ENCODE peak calls at places on chromosomes 2 and 18, in six cellular contexts. One of them, this sample, is unnamed.

GRCh38 chr2:176552456-176553135 is 283.4 kb downstream of the MTX2 start:
- DNase-seq in HFF-Myc: no peak
- DNase-seq in colonic mucosa: no peak
- DNase-seq in PC-9: no peak
- DNase-seq in GM12878: no peak
- DNase-seq in kidney: no peak
- DNase-seq in this sample: no peak

GRCh38 chr2:221517362-221518121 is 54.6 kb downstream of the EPHA4 start:
- DNase-seq in HFF-Myc: peak
- DNase-seq in colonic mucosa: peak
- DNase-seq in PC-9: peak
- DNase-seq in GM12878: peak
- DNase-seq in kidney: peak
- DNase-seq in this sample: peak

GRCh38 chr2:206031162-206031784 is 54.7 kb downstream of the INO80D start:
- DNase-seq in HFF-Myc: no peak
- DNase-seq in colonic mucosa: no peak
- DNase-seq in PC-9: no peak
- DNase-seq in GM12878: peak
- DNase-seq in kidney: no peak
- DNase-seq in this sample: no peak

GRCh38 chr18:37393221-37393828 is 172.3 kb downstream of the CELF4 start:
- DNase-seq in HFF-Myc: no peak
- DNase-seq in colonic mucosa: no peak
- DNase-seq in PC-9: no peak
- DNase-seq in GM12878: no peak
- DNase-seq in kidney: no peak
- DNase-seq in this sample: no peak

GRCh38 chr2:903223-903900 is 47.3 kb upstream of the SNTG2 start:
- DNase-seq in HFF-Myc: no peak
- DNase-seq in colonic mucosa: no peak
- DNase-seq in PC-9: no peak
- DNase-seq in GM12878: no peak
- DNase-seq in kidney: no peak
- DNase-seq in this sample: no peak

GRCh38 chr2:96151595-96152300 is 6.5 kb upstream of the DUSP2 start:
- DNase-seq in HFF-Myc: no peak
- DNase-seq in colonic mucosa: no peak
- DNase-seq in PC-9: no peak
- DNase-seq in GM12878: no peak
- DNase-seq in kidney: no peak
- DNase-seq in this sample: no peak

GRCh38 chr2:68774569-68775271 is 40.1 kb downstream of the ARHGAP25 start:
- DNase-seq in HFF-Myc: no peak
- DNase-seq in colonic mucosa: peak
- DNase-seq in PC-9: no peak
- DNase-seq in GM12878: peak
- DNase-seq in kidney: peak
- DNase-seq in this sample: peak

GRCh38 chr2:108813732-108814131 is 27.2 kb downstream of the CCDC138 start:
- DNase-seq in HFF-Myc: no peak
- DNase-seq in colonic mucosa: no peak
- DNase-seq in PC-9: no peak
- DNase-seq in GM12878: no peak
- DNase-seq in kidney: no peak
- DNase-seq in this sample: no peak

GRCh38 chr2:25377822-25378421 is 36.2 kb upstream of the DNMT3A start:
- DNase-seq in HFF-Myc: no peak
- DNase-seq in colonic mucosa: no peak
- DNase-seq in PC-9: no peak
- DNase-seq in GM12878: no peak
- DNase-seq in kidney: peak
- DNase-seq in this sample: peak

GRCh38 chr18:79779700-79780190 is 18.0 kb upstream of the KCNG2 start:
- DNase-seq in HFF-Myc: no peak
- DNase-seq in colonic mucosa: no peak
- DNase-seq in PC-9: no peak
- DNase-seq in GM12878: no peak
- DNase-seq in kidney: no peak
- DNase-seq in this sample: no peak

GRCh38 chr2:2097549-2097948 is 233.5 kb downstream of the MYT1L start:
- DNase-seq in HFF-Myc: no peak
- DNase-seq in colonic mucosa: no peak
- DNase-seq in PC-9: no peak
- DNase-seq in GM12878: no peak
- DNase-seq in kidney: no peak
- DNase-seq in this sample: no peak

GRCh38 chr2:610465-610864 is 66.7 kb downstream of the TMEM18 start:
- DNase-seq in HFF-Myc: no peak
- DNase-seq in colonic mucosa: no peak
- DNase-seq in PC-9: no peak
- DNase-seq in GM12878: no peak
- DNase-seq in kidney: no peak
- DNase-seq in this sample: no peak

GRCh38 chr2:239263231-239263936 is 137.4 kb downstream of the HDAC4 start:
- DNase-seq in HFF-Myc: no peak
- DNase-seq in colonic mucosa: no peak
- DNase-seq in PC-9: no peak
- DNase-seq in GM12878: no peak
- DNase-seq in kidney: peak
- DNase-seq in this sample: no peak

GRCh38 chr2:118509319-118510016 is 338.0 kb downstream of the EN1 start:
- DNase-seq in HFF-Myc: no peak
- DNase-seq in colonic mucosa: no peak
- DNase-seq in PC-9: no peak
- DNase-seq in GM12878: no peak
- DNase-seq in kidney: no peak
- DNase-seq in this sample: no peak

GRCh38 chr2:240909216-240909974 is 3.3 kb downstream of the CROCC2 start:
- DNase-seq in HFF-Myc: no peak
- DNase-seq in colonic mucosa: no peak
- DNase-seq in PC-9: no peak
- DNase-seq in GM12878: no peak
- DNase-seq in kidney: no peak
- DNase-seq in this sample: no peak

GRCh38 chr2:235996419-235996818 is 171.8 kb downstream of the GBX2 start:
- DNase-seq in HFF-Myc: no peak
- DNase-seq in colonic mucosa: no peak
- DNase-seq in PC-9: no peak
- DNase-seq in GM12878: no peak
- DNase-seq in kidney: no peak
- DNase-seq in this sample: no peak

GRCh38 chr18:57269756-57270534 is 82.4 kb upstream of the ST8SIA3 start:
- DNase-seq in HFF-Myc: no peak
- DNase-seq in colonic mucosa: no peak
- DNase-seq in PC-9: no peak
- DNase-seq in GM12878: no peak
- DNase-seq in kidney: no peak
- DNase-seq in this sample: no peak

GRCh38 chr2:127647242-127648190 is 1.6 kb downstream of the GPR17 start:
- DNase-seq in HFF-Myc: no peak
- DNase-seq in colonic mucosa: no peak
- DNase-seq in PC-9: no peak
- DNase-seq in GM12878: no peak
- DNase-seq in kidney: peak
- DNase-seq in this sample: peak

GRCh38 chr2:110804915-110805314 is 72.5 kb downstream of the ACOXL start:
- DNase-seq in HFF-Myc: no peak
- DNase-seq in colonic mucosa: no peak
- DNase-seq in PC-9: no peak
- DNase-seq in GM12878: peak
- DNase-seq in kidney: no peak
- DNase-seq in this sample: no peak

GRCh38 chr2:20608666-20609348 is 42.1 kb downstream of the HS1BP3 start:
- DNase-seq in HFF-Myc: no peak
- DNase-seq in colonic mucosa: no peak
- DNase-seq in PC-9: no peak
- DNase-seq in GM12878: no peak
- DNase-seq in kidney: no peak
- DNase-seq in this sample: peak

GRCh38 chr2:146189541-146189940 is 1655.3 kb upstream of the ACVR2A start:
- DNase-seq in HFF-Myc: no peak
- DNase-seq in colonic mucosa: no peak
- DNase-seq in PC-9: no peak
- DNase-seq in GM12878: no peak
- DNase-seq in kidney: no peak
- DNase-seq in this sample: no peak

GRCh38 chr2:165293439-165294420 is 54.5 kb downstream of the SCN2A start:
- DNase-seq in HFF-Myc: peak
- DNase-seq in colonic mucosa: peak
- DNase-seq in PC-9: peak
- DNase-seq in GM12878: peak
- DNase-seq in kidney: no peak
- DNase-seq in this sample: no peak

GRCh38 chr18:31373641-31374040 is 2.9 kb upstream of the DSG4 start:
- DNase-seq in HFF-Myc: no peak
- DNase-seq in colonic mucosa: no peak
- DNase-seq in PC-9: no peak
- DNase-seq in GM12878: no peak
- DNase-seq in kidney: no peak
- DNase-seq in this sample: no peak

GRCh38 chr2:171550613-171551012 is 28.3 kb downstream of the CYBRD1 start:
- DNase-seq in HFF-Myc: no peak
- DNase-seq in colonic mucosa: no peak
- DNase-seq in PC-9: no peak
- DNase-seq in GM12878: no peak
- DNase-seq in kidney: no peak
- DNase-seq in this sample: no peak

GRCh38 chr2:205411558-205411957 is 270.7 kb upstream of the NRP2 start:
- DNase-seq in HFF-Myc: no peak
- DNase-seq in colonic mucosa: peak
- DNase-seq in PC-9: no peak
- DNase-seq in GM12878: no peak
- DNase-seq in kidney: no peak
- DNase-seq in this sample: peak

GRCh38 chr18:73136134-73136533 is 268.3 kb upstream of the NETO1 start:
- DNase-seq in HFF-Myc: no peak
- DNase-seq in colonic mucosa: no peak
- DNase-seq in PC-9: peak
- DNase-seq in GM12878: no peak
- DNase-seq in kidney: no peak
- DNase-seq in this sample: no peak
- TF ChIP-seq CTCF in HFF-Myc: no peak
- TF ChIP-seq CTCF in colonic mucosa: no peak
- TF ChIP-seq CTCF in PC-9: peak
- TF ChIP-seq CTCF in GM12878: no peak
- TF ChIP-seq CTCF in kidney: no peak
- TF ChIP-seq CTCF in this sample: no peak

DNA sequence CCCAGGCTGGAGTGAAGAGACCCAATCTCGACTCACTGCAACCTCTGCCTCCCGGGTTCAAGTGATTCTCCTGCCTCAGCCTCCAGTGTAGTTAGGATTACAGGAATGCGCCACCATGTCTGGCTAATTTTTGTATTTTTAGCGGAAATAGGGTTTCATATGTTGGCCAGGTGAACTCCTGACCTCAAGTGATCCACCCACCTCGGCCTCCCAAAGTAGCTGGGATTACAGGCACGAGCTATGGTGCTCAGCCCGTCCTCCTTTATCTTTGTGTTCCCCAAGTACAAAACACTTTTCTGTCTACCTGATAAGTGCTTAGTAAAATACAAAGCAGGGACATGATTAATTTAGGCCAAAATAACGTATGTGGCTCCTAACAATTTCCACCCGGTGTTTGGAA is 91.2 kb upstream of the STK17B start:
- DNase-seq in HFF-Myc: no peak
- DNase-seq in colonic mucosa: no peak
- DNase-seq in PC-9: no peak
- DNase-seq in GM12878: no peak
- DNase-seq in kidney: no peak
- DNase-seq in this sample: no peak
- H3K4me3 ChIP-seq in HFF-Myc: no peak
- H3K4me3 ChIP-seq in colonic mucosa: no peak
- H3K4me3 ChIP-seq in PC-9: no peak
- H3K4me3 ChIP-seq in GM12878: peak
- H3K4me3 ChIP-seq in kidney: no peak
- H3K4me3 ChIP-seq in this sample: no peak

GRCh38 chr18:9951022-9951859 is 37.4 kb downstream of the VAPA start:
- DNase-seq in HFF-Myc: peak
- DNase-seq in colonic mucosa: no peak
- DNase-seq in PC-9: peak
- DNase-seq in GM12878: no peak
- DNase-seq in kidney: no peak
- DNase-seq in this sample: peak
- TF ChIP-seq CTCF in HFF-Myc: peak
- TF ChIP-seq CTCF in colonic mucosa: peak
- TF ChIP-seq CTCF in PC-9: peak
- TF ChIP-seq CTCF in GM12878: peak
- TF ChIP-seq CTCF in kidney: peak
- TF ChIP-seq CTCF in this sample: peak

GRCh38 chr18:9094307-9095226 is 7.9 kb upstream of the NDUFV2 start:
- DNase-seq in HFF-Myc: peak
- DNase-seq in colonic mucosa: no peak
- DNase-seq in PC-9: peak
- DNase-seq in GM12878: no peak
- DNase-seq in kidney: no peak
- DNase-seq in this sample: no peak

GRCh38 chr18:9096013-9096383 is 6.5 kb upstream of the NDUFV2 start:
- DNase-seq in HFF-Myc: no peak
- DNase-seq in colonic mucosa: no peak
- DNase-seq in PC-9: no peak
- DNase-seq in GM12878: no peak
- DNase-seq in kidney: no peak
- DNase-seq in this sample: no peak

GRCh38 chr18:9096698-9097097 is 5.8 kb upstream of the NDUFV2 start:
- DNase-seq in HFF-Myc: no peak
- DNase-seq in colonic mucosa: no peak
- DNase-seq in PC-9: no peak
- DNase-seq in GM12878: no peak
- DNase-seq in kidney: no peak
- DNase-seq in this sample: no peak

GRCh38 chr18:9097349-9097748 is 5.2 kb upstream of the NDUFV2 start:
- DNase-seq in HFF-Myc: no peak
- DNase-seq in colonic mucosa: no peak
- DNase-seq in PC-9: no peak
- DNase-seq in GM12878: no peak
- DNase-seq in kidney: no peak
- DNase-seq in this sample: no peak

DNA sequence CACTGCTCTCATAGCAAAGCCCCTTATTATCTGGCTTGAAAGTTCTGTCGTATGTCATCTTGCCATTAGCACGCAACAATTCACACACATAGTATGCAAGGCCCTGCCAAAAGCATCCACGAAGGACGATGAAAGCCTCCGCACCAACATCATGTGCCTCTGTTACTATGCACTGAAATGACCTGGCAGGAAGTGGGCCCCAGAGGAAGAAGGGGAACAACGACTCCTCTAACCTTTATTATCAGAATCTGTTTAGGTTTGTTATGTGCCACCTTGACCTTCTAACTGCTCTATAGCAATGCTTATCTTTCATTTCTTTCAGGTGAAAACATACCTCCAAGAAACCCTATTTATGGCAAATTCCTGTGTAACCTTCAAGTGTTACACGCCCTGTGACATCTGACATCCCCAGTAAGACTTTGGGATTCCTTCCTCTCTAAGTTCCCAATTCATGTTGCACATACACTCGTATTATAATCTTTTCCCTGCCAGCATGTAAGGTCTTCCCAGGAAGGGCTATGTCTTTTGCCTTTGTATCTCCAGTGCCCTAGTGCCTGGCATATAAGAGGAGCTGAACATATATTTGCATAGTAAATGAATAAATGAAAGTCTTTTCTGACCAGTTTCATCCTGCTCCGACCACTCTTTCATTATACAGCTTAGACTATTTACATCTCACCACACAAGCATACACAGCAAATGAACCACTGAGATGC is 7.0 kb upstream of the NDUFV2 start:
- DNase-seq in HFF-Myc: no peak
- DNase-seq in colonic mucosa: no peak
- DNase-seq in PC-9: no peak
- DNase-seq in GM12878: peak
- DNase-seq in kidney: no peak
- DNase-seq in this sample: no peak
- H3K4me3 ChIP-seq in HFF-Myc: no peak
- H3K4me3 ChIP-seq in colonic mucosa: no peak
- H3K4me3 ChIP-seq in PC-9: no peak
- H3K4me3 ChIP-seq in GM12878: peak
- H3K4me3 ChIP-seq in kidney: no peak
- H3K4me3 ChIP-seq in this sample: no peak

This sample was measured in mucosa of descending colon.